ENCODE peak calls at places on chromosomes 12 and 14, in seven cellular contexts. Y is vagina, M is A549, W is prostate gland, P is breast epithelium, I is heart left ventricle, R is Peyer's patch. H is an unnamed sample.

GRCh38 chr14:73762375-73762822 is 48.2 kb upstream of the PNMA1 start:
- DNase-seq in Y (no peak), M (no peak), W (no peak), P (no peak), I (no peak), R (peak; percentile 79), H (no peak)

GRCh38 chr12:54162741-54163140 is 26.0 kb downstream of the SMUG1 start:
- DNase-seq in Y (no peak), M (no peak), W (no peak), P (no peak), I (no peak), R (no peak), H (no peak)

GRCh38 chr12:105922670-105923102 is 216.1 kb downstream of the NUAK1 start:
- DNase-seq in Y (no peak), M (peak; percentile 39), W (no peak), P (no peak), I (no peak), R (no peak), H (no peak)

GRCh38 chr12:27083861-27084271 is 1.5 kb upstream of the C12orf71 start:
- DNase-seq in Y (no peak), M (no peak), W (no peak), P (no peak), I (no peak), R (no peak), H (no peak)

GRCh38 chr12:26187429-26187828 is 7.9 kb upstream of the SSPN start:
- DNase-seq in Y (no peak), M (no peak), W (no peak), P (no peak), I (no peak), R (no peak), H (no peak)

GRCh38 chr12:95593266-95593871 is 42.1 kb upstream of the USP44 start:
- DNase-seq in Y (no peak), M (no peak), W (no peak), P (no peak), I (peak; percentile 80), R (no peak), H (no peak)

GRCh38 chr12:62909340-62909739 is 25.6 kb downstream of the PPM1H start:
- DNase-seq in Y (no peak), M (no peak), W (no peak), P (no peak), I (no peak), R (no peak), H (no peak)

GRCh38 chr12:68932701-68933563 is at the start of gene CPM:
- DNase-seq in Y (no peak), M (peak; percentile 78), W (peak; percentile 75), P (peak; percentile 33), I (peak; percentile 69), R (peak; percentile 87), H (peak; percentile 66)

GRCh38 chr12:9617124-9617523 is 9.4 kb upstream of the KLRB1 start:
- DNase-seq in Y (no peak), M (no peak), W (no peak), P (no peak), I (no peak), R (no peak), H (no peak)

GRCh38 chr12:128178971-128179370 is 88.0 kb upstream of the TMEM132C start:
- DNase-seq in Y (no peak), M (no peak), W (no peak), P (no peak), I (no peak), R (no peak), H (peak; percentile 70)

GRCh38 chr12:110776410-110776809 is 33.7 kb upstream of the PPP1CC start:
- DNase-seq in Y (no peak), M (no peak), W (no peak), P (no peak), I (no peak), R (no peak), H (no peak)

GRCh38 chr14:22220427-22220826 is 368.6 kb downstream of the DAD1 start:
- DNase-seq in Y (no peak), M (no peak), W (no peak), P (no peak), I (no peak), R (no peak), H (no peak)

GRCh38 chr14:87785868-87786267 is 207.1 kb downstream of the GALC start:
- DNase-seq in Y (no peak), M (no peak), W (no peak), P (no peak), I (no peak), R (no peak), H (no peak)

GRCh38 chr12:130764073-130764472 is 48.0 kb upstream of the RIMBP2 start:
- DNase-seq in Y (no peak), M (no peak), W (no peak), P (no peak), I (no peak), R (no peak), H (no peak)

GRCh38 chr12:52186135-52186840 is 5.5 kb downstream of the KRT80 start:
- DNase-seq in Y (no peak), M (no peak), W (no peak), P (no peak), I (no peak), R (no peak), H (no peak)

GRCh38 chr14:52015411-52016030 is 26.2 kb downstream of the RTRAF start:
- DNase-seq in Y (no peak), M (peak; percentile 6), W (no peak), P (no peak), I (no peak), R (no peak), H (no peak)

GRCh38 chr12:100860611-100861010 is 66.0 kb downstream of the ANO4 start:
- DNase-seq in Y (no peak), M (no peak), W (no peak), P (no peak), I (no peak), R (no peak), H (no peak)

GRCh38 chr12:120164293-120164692 is 30.2 kb downstream of the GCN1 start:
- DNase-seq in Y (no peak), M (no peak), W (no peak), P (no peak), I (no peak), R (no peak), H (no peak)
- TF ChIP-seq POLR2A in Y (no peak), M (no peak), W (no peak), P (no peak), I (no peak), R (no peak), H (no peak)

GRCh38 chr14:61661471-61661988 is 33.8 kb upstream of the HIF1A start:
- DNase-seq in Y (no peak), M (no peak), W (no peak), P (no peak), I (no peak), R (no peak), H (no peak)

GRCh38 chr14:61659582-61659981 is 35.7 kb upstream of the HIF1A start:
- DNase-seq in Y (no peak), M (no peak), W (no peak), P (no peak), I (no peak), R (no peak), H (no peak)

GRCh38 chr14:61662001-61662400 is 33.3 kb upstream of the HIF1A start:
- DNase-seq in Y (no peak), M (no peak), W (no peak), P (no peak), I (no peak), R (no peak), H (no peak)

GRCh38 chr14:61662437-61663311 is 32.6 kb upstream of the HIF1A start:
- DNase-seq in Y (no peak), M (peak; percentile 10), W (no peak), P (no peak), I (no peak), R (peak; percentile 68), H (peak; percentile 26)

GRCh38 chr14:61663312-61663974 is 31.9 kb upstream of the HIF1A start:
- DNase-seq in Y (no peak), M (no peak), W (no peak), P (no peak), I (no peak), R (no peak), H (no peak)
- H3K4me1 ChIP-seq in Y (peaks cover 17% of the 10 kb centered on the region), M (peaks cover 32% of the 10 kb centered on the region), W (no peaks in the 10 kb centered on the region), P (no peaks in the 10 kb centered on the region), I (no peaks in the 10 kb centered on the region), R (peaks cover 21% of the 10 kb centered on the region), H (peaks cover 5% of the 10 kb centered on the region)

DNA sequence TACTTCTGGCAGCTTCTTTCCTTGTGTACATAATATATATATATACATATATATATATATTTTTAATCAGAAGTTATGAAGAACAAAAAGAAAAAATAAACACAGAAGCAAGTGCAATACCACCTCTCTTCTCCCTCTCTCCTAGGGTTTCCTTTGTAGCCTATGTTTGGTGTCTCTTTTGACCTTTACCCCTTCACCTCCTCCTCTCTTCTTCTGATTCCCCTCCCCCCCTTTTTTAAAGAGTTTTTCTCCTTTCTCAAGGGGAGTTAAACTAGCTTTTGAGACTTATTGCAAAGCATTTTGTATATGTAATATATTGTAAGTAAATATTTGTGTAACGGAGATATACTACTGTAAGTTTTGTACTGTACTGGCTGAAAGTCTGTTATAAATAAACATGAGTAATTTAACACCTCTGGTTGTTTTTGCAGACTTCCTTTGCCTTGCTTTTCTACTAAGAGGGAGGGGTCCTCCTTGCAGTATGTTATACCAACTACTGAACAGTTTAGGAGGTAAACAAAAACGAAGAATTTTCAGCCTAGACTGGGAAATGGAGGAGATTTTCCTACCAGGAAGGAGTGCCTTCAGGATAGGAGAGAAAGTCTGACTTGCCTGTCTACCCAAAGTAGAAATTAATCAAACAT is 3.6 kb upstream of the RPS26 start:
- DNase-seq in Y (no peak), M (no peak), W (no peak), P (no peak), I (no peak), R (no peak), H (no peak)
- H3K27ac ChIP-seq in Y (no peak overlapping the region), M (no peak overlapping the region), W (no peak overlapping the region), P (no peak overlapping the region), I (no peak overlapping the region), R (no peak overlapping the region), H (no peak overlapping the region)

DNA sequence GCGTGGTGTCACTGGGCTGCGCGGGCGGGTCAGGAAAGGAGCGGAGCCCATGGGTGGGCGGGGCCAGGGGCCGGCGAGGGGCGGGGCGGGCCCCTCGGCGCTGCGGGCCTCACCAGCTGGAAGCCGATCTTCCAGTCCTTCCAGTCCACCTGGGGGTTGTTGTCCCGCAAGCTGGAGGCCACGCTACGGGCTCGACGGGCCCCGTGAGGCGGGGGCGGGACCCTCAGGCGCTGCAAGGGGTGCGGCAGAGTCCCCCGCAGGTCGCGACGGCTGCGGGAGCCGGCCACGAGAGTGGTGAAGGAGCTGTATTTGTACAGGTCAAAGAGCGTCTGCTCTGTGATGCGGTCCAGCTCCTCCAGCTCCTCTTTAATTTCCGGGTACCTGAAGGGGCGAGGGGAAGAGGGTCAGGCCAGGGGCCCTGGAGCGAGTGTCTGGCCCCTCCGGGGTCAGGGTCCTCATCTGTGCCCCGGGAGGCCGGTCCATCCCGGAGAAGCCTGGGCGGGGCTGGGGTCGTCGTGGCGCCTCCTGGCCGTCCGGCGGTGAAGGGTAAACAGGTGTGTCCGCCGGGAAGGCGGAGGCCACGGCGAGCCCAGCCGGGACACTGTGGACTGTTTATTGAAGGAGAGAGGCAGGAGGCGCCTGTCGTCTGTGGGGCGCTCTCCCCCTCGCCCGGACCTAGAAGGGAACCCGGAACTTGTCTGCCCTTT is 11.9 kb downstream of the SCNN1A start:
- DNase-seq in Y (no peak), M (peak; percentile 97), W (peak; percentile 84), P (no peak), I (peak; percentile 70), R (peak; percentile 89), H (peak; percentile 83)
- TF ChIP-seq POLR2A in Y (no peak), M (peak; percentile 77), W (peak; percentile 84), P (peak; percentile 52), I (peak; percentile 62), R (peak; percentile 77), H (peak; percentile 75)

GRCh38 chr12:45713108-45713507 is 16.4 kb upstream of the ARID2 start:
- DNase-seq in Y (no peak), M (no peak), W (no peak), P (no peak), I (no peak), R (no peak), H (no peak)
- H3K4me1 ChIP-seq in Y (no peaks in the 10 kb centered on the region), M (no peaks in the 10 kb centered on the region), W (no peaks in the 10 kb centered on the region), P (no peaks in the 10 kb centered on the region), I (no peaks in the 10 kb centered on the region), R (no peaks in the 10 kb centered on the region), H (no peaks in the 10 kb centered on the region)